ENCODE peak calls at places on chromosomes 5 and 9, in nine cellular contexts. U, E, W, R, A, P, G, H and Z are unnamed samples. For H3K4me1, the result is how much of the 10 kb centered on the place peaks cover.

GRCh38 chr5:73204302-73204701 is 31.3 kb downstream of the TMEM174 start:
- DNase-seq in E (no peak), H (no peak), R (no peak), P (no peak), U (no peak), W (no peak), A (no peak), G (no peak), Z (no peak)

GRCh38 chr5:162209005-162209605 is 141.5 kb downstream of the GABRG2 start:
- DNase-seq in W (no peak), H (no peak), G (peak), U (no peak), A (peak), P (peak), E (peak), R (peak), Z (peak)

GRCh38 chr9:70315389-70315788 is 56.6 kb downstream of the SMC5 start:
- DNase-seq in H (no peak), W (peak), U (no peak), A (no peak), R (no peak), E (no peak), P (no peak), G (peak), Z (no peak)

GRCh38 chr5:127076730-127077129 is 3.4 kb upstream of the C5orf63 start:
- DNase-seq in R (no peak), A (no peak), E (no peak), P (no peak), H (no peak), U (peak), W (peak), G (peak), Z (no peak)

GRCh38 chr5:66164044-66164790 is 20.1 kb downstream of the SREK1 start:
- DNase-seq in A (no peak), H (no peak), R (no peak), P (no peak), E (no peak), G (peak), W (peak), U (no peak), Z (no peak)

GRCh38 chr5:41186143-41186542 is 27.2 kb downstream of the C6 start:
- DNase-seq in R (no peak), A (no peak), G (no peak), H (no peak), U (no peak), W (peak), E (no peak), P (no peak), Z (no peak)

GRCh38 chr5:10115669-10116068 is 134.0 kb downstream of the ATPSCKMT start:
- DNase-seq in G (no peak), W (no peak), U (no peak), A (no peak), P (no peak), E (no peak), H (no peak), R (no peak), Z (no peak)

GRCh38 chr5:65156933-65157332 is 324.8 kb downstream of the ADAMTS6 start:
- DNase-seq in A (no peak), W (no peak), E (no peak), U (no peak), G (no peak), P (no peak), H (no peak), R (no peak), Z (no peak)

GRCh38 chr5:133754575-133755169 is 142.3 kb upstream of the FSTL4 start:
- DNase-seq in E (peak), W (peak), A (peak), R (peak), P (peak), G (peak), U (no peak), H (no peak), Z (peak)

GRCh38 chr5:168612123-168612522 is 33.0 kb upstream of the PANK3 start:
- DNase-seq in P (no peak), G (no peak), E (no peak), U (no peak), A (no peak), W (no peak), R (no peak), H (no peak), Z (no peak)

GRCh38 chr5:12795333-12795663 is 891.1 kb upstream of the CTNND2 start:
- DNase-seq in E (no peak), U (no peak), R (no peak), W (no peak), H (no peak), P (no peak), A (no peak), G (no peak), Z (no peak)

GRCh38 chr9:130651221-130651620 is 13.2 kb upstream of the PRDM12 start:
- DNase-seq in G (no peak), H (no peak), E (no peak), A (no peak), P (no peak), U (no peak), W (no peak), R (no peak), Z (no peak)

GRCh38 chr5:146451411-146451810 is 4.3 kb downstream of the TCERG1 start:
- DNase-seq in R (no peak), P (no peak), U (no peak), H (no peak), G (no peak), E (no peak), A (no peak), W (no peak), Z (no peak)

GRCh38 chr5:1182360-1182632 is 19.1 kb upstream of the SLC6A19 start:
- DNase-seq in R (no peak), U (no peak), E (no peak), H (no peak), G (no peak), A (no peak), W (no peak), P (no peak), Z (no peak)

GRCh38 chr5:1183424-1184162 is 17.8 kb upstream of the SLC6A19 start:
- DNase-seq in R (peak), U (peak), E (no peak), G (no peak), A (no peak), P (no peak), H (peak), W (no peak), Z (no peak)

GRCh38 chr5:1184163-1184470 is 17.3 kb upstream of the SLC6A19 start:
- DNase-seq in W (no peak), G (no peak), R (no peak), A (no peak), U (no peak), E (no peak), P (no peak), H (no peak), Z (no peak)

GRCh38 chr5:1181451-1182359 is 19.7 kb upstream of the SLC6A19 start:
- DNase-seq in P (no peak), U (peak), E (no peak), H (peak), G (no peak), W (no peak), A (no peak), R (peak), Z (no peak)

GRCh38 chr5:1182633-1183423 is 18.6 kb upstream of the SLC6A19 start:
- DNase-seq in H (peak), E (no peak), U (peak), A (peak), W (no peak), G (no peak), P (no peak), R (peak), Z (no peak)
- H3K4me1 ChIP-seq in H (under half), E (under half), U (under half), A (under half), W (under half), G (under half), P (under half), R (under half), Z (under half)

GRCh38 chr9:126374366-126374781 is 47.7 kb downstream of the MVB12B start:
- DNase-seq in U (no peak), P (no peak), R (no peak), E (no peak), G (no peak), H (no peak), A (peak), W (no peak), Z (no peak)

GRCh38 chr9:126375386-126375785 is 48.8 kb downstream of the MVB12B start:
- DNase-seq in U (peak), P (no peak), R (peak), H (no peak), G (peak), E (no peak), W (peak), A (no peak), Z (no peak)

GRCh38 chr9:126373241-126373640 is 46.6 kb downstream of the MVB12B start:
- DNase-seq in U (no peak), E (no peak), H (no peak), G (peak), W (peak), P (no peak), R (no peak), A (no peak), Z (no peak)

GRCh38 chr9:126371007-126371870 is 44.6 kb downstream of the MVB12B start:
- DNase-seq in P (no peak), A (no peak), U (no peak), E (no peak), H (no peak), G (no peak), R (no peak), W (no peak), Z (no peak)

GRCh38 chr9:126372716-126373115 is 46.1 kb downstream of the MVB12B start:
- DNase-seq in R (no peak), P (no peak), E (no peak), G (no peak), U (no peak), H (no peak), W (no peak), A (no peak), Z (no peak)
- H3K4me1 ChIP-seq in R (under half), P (under half), E (under half), G (under half), U (under half), H (under half), W (under half), A (under half), Z (under half)

DNA sequence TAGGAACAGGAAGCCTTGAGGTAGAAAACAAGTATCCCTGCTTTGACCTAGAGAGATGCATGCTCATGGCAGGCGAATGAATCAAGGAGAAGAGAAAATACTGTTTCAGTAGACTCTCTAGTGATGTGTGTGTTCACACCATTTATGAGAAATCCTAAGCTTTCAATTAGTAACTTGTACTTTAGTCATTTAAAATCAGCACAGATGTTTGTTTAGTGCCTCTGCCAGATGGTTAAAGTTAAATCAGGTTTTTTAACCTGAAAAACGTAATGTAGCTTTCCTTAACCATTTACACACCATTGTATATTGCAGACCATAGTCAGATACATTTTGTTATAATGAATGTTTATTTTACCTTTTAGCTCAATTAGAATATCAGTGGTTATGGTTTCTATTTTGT is 5.0 kb downstream of the TJP2 start:
- DNase-seq in W (no peak), G (no peak), R (no peak), H (no peak), P (no peak), U (no peak), E (no peak), A (no peak), Z (no peak)
- H3K4me1 ChIP-seq in W (under half), G (under half), R (under half), H (half or more), P (under half), U (half or more), E (half or more), A (half or more), Z (half or more)

DNA sequence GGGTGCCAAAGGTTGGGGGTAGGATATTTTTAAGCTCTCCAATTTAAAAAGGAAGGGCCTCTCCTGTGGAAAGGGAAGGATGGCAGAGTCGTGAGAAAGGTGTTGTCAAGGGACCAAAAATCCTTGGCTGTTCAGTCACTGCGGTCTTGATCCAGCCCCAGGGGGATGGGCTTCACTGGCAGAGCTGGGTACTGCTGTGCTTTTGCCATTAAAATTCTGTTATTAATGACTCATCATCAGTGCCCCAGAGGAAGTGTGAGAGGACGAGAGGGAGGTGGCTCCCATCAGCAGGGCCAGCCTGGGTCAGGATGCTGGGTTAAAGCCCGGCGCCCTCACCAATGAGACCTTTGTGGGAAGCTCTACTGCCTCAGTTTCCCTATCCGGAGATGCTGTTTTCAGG is 16.7 kb downstream of the PCDH12 start:
- DNase-seq in H (no peak), R (no peak), A (no peak), W (no peak), G (peak), E (no peak), P (peak), U (no peak), Z (no peak)
- H3K4me1 ChIP-seq in H (half or more), R (under half), A (under half), W (under half), G (under half), E (under half), P (under half), U (under half), Z (under half)

DNA sequence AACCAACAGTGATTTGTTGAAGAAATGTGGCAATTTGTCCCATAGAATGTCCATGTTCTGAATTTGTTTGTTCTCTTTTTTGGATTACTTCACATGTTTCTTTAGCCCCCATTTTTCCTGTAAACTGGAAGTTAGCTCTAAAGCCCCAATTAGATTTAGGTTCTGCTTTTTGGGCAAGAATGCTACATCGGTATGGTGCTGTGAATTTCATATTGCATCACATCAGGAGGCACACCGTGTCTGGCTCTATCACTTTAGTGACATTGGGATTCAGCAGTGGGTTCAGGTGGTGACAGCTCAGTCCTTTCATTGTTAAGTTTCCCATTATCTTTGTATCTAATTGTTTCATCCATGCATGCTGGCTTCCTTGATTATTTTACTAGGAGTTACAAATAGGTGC is 27.9 kb downstream of the ADGRV1 start:
- DNase-seq in A (no peak), G (no peak), P (no peak), W (no peak), E (no peak), U (no peak), H (no peak), R (no peak), Z (no peak)
- H3K4me1 ChIP-seq in A (under half), G (under half), P (under half), W (under half), E (under half), U (under half), H (under half), R (under half), Z (under half)

GRCh38 chr5:93019896-93020295 is 561.1 kb downstream of the NR2F1-AS1 start:
- DNase-seq in G (no peak), W (no peak), P (no peak), E (no peak), R (no peak), A (no peak), U (no peak), H (no peak), Z (no peak)
- H3K4me1 ChIP-seq in G (under half), W (under half), P (under half), E (under half), R (under half), A (under half), U (under half), H (under half), Z (under half)